ENCODE peak calls at places on chromosomes 4 and X, in five cellular contexts. C, L, X, F and T are unnamed samples.

GRCh38 chr4:98873059-98873458 is 55.9 kb downstream of the EIF4E start:
- DNase-seq in C (peak), L (peak), X (no peak), F (no peak), T (no peak)

GRCh38 chr4:6282247-6282646 is 12.6 kb downstream of the WFS1 start:
- DNase-seq in C (peak), L (peak), X (no peak), F (no peak), T (no peak)

GRCh38 chr4:151573945-151574344 is 165.0 kb downstream of the FHIP1A start:
- DNase-seq in C (peak), L (peak), X (no peak), F (no peak), T (no peak)

GRCh38 chrX:7927259-7928167 is at the start of gene PNPLA4:
- DNase-seq in C (peak), L (peak), X (no peak), F (peak), T (peak)

GRCh38 chrX:9942086-9942485 is 25.1 kb upstream of the CLDN34 start:
- DNase-seq in C (no peak), L (no peak), X (no peak), F (no peak), T (no peak)

GRCh38 chr4:75036046-75036445 is 103.1 kb downstream of the PARM1 start:
- DNase-seq in C (no peak), L (no peak), X (no peak), F (no peak), T (no peak)

GRCh38 chrX:43971966-43972961 is 926 bp downstream of the NDP start:
- DNase-seq in C (no peak), L (peak), X (peak), F (peak), T (no peak)

GRCh38 chr4:155612074-155612473 is 54.6 kb upstream of the GUCY1A1 start:
- DNase-seq in C (peak), L (no peak), X (no peak), F (no peak), T (no peak)

GRCh38 chr4:77697860-77698599 is 92.4 kb downstream of the CXCL13 start:
- DNase-seq in C (peak), L (peak), X (peak), F (peak), T (peak)

GRCh38 chr4:106627071-106627470 is 258.5 kb upstream of the GIMD1 start:
- DNase-seq in C (no peak), L (peak), X (no peak), F (no peak), T (no peak)

GRCh38 chr4:150402968-150403367 is 179.0 kb upstream of the MAB21L2 start:
- DNase-seq in C (no peak), L (peak), X (peak), F (no peak), T (no peak)

GRCh38 chr4:174318829-174319764 is 35.4 kb downstream of the CEP44 start:
- DNase-seq in C (peak), L (peak), X (peak), F (peak), T (peak)